ENCODE peak calls at places on chromosomes 13 and 19, in nine cellular contexts. D is GM10248; Y is GM12865; W is endothelial cell; L is adrenal gland; C is uterus; H is lower leg skin; G is CD4-positive, alpha-beta T cell; K is CD8-positive, alpha-beta T cell. R is an unnamed sample.

GRCh38 chr19:48625891-48626327 is 6.6 kb downstream of the SPHK2 start:
- DNase-seq in H (no peak), Y (no peak), D (no peak), W (no peak), G (no peak), K (no peak), L (peak), C (no peak), R (no peak)

GRCh38 chr19:29484876-29485275 is 40.9 kb upstream of the VSTM2B start:
- DNase-seq in D (peak), K (no peak), H (peak), L (no peak), G (no peak), Y (no peak), W (no peak), C (no peak), R (no peak)

GRCh38 chr19:17420267-17420924 is 549 bp downstream of the MVB12A start:
- DNase-seq in D (peak), G (no peak), C (peak), L (peak), K (no peak), Y (peak), W (peak), H (peak), R (no peak)

GRCh38 chr19:694481-695349 is 537 bp downstream of the PRSS57 start:
- DNase-seq in H (no peak), D (no peak), Y (no peak), L (no peak), K (no peak), G (no peak), W (no peak), C (no peak), R (no peak)

GRCh38 chr19:15159251-15159650 is 41.5 kb downstream of the NOTCH3 start:
- DNase-seq in G (no peak), D (no peak), L (no peak), H (no peak), C (no peak), Y (peak), K (no peak), W (no peak), R (no peak)

GRCh38 chr13:57634829-57635165 is 3.3 kb downstream of the PCDH17 start:
- DNase-seq in W (peak), Y (no peak), L (no peak), K (no peak), C (no peak), D (no peak), G (no peak), H (no peak), R (no peak)

GRCh38 chr13:32537580-32538233 is 888 bp downstream of the N4BP2L2 start:
- DNase-seq in L (peak), C (peak), K (peak), Y (no peak), G (peak), D (no peak), H (peak), W (peak), R (no peak)

GRCh38 chr13:26219726-26220125 is 2.4 kb downstream of the RNF6 start:
- DNase-seq in Y (no peak), G (no peak), D (no peak), L (no peak), K (no peak), C (no peak), H (no peak), W (no peak), R (no peak)

GRCh38 chr19:39335168-39335567 is 675 bp downstream of the GMFG start:
- DNase-seq in Y (peak), G (peak), D (no peak), C (no peak), K (peak), L (no peak), H (no peak), W (no peak), R (no peak)

GRCh38 chr19:39333507-39333906 is 2.3 kb downstream of the GMFG start:
- DNase-seq in Y (no peak), K (no peak), L (no peak), W (no peak), C (no peak), H (no peak), G (no peak), D (no peak), R (no peak)

GRCh38 chr19:39334444-39334976 is 1.3 kb downstream of the GMFG start:
- DNase-seq in C (no peak), W (no peak), L (no peak), H (no peak), Y (no peak), G (no peak), D (no peak), K (no peak), R (no peak)

GRCh38 chr19:39339636-39340035 is 2.6 kb upstream of the SAMD4B start:
- DNase-seq in L (no peak), D (no peak), C (no peak), H (no peak), Y (no peak), W (no peak), K (no peak), G (no peak), R (no peak)

DNA sequence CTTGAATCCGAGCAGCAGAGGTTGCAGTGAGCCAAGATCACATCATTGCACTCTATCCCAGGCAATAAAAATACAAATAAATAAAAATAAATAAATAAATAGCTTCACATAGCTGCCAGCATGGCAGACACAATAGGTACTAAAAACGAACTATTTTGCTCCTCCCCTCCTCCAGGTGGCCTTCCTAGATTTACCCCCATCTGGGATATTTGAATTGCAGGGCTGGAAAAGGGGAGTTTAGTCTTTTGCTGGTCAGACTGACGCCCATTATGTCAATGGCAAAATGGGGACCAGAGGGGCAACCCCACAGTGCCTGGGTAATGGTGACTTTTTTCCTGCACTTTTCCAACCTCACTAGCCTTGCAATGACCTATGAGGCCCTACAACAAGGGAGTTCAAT is 640 bp upstream of the GMFG start:
- DNase-seq in H (no peak), D (no peak), L (no peak), W (no peak), C (no peak), G (no peak), K (no peak), Y (no peak), R (no peak)
- TF ChIP-seq CTCF in H (no peak), D (no peak), L (no peak), W (no peak), C (no peak), G (no peak), K (no peak), Y (no peak), R (no peak)

GRCh38 chr19:35353635-35354034 is 4.6 kb upstream of the FFAR3 start:
- DNase-seq in G (no peak), D (peak), H (no peak), W (no peak), L (no peak), C (no peak), K (no peak), Y (no peak), R (no peak)
- TF ChIP-seq CTCF in G (no peak), D (no peak), H (no peak), W (no peak), L (no peak), C (no peak), K (no peak), Y (no peak), R (no peak)

GRCh38 chr13:59178344-59178743 is 985.4 kb downstream of the DIAPH3 start:
- DNase-seq in D (no peak), C (no peak), L (no peak), Y (no peak), G (no peak), W (no peak), H (no peak), K (no peak), R (no peak)
- TF ChIP-seq CTCF in D (no peak), C (no peak), L (no peak), Y (no peak), G (no peak), W (no peak), H (no peak), K (no peak), R (peak)

GRCh38 chr13:64819081-64819480 is 2411.1 kb downstream of the PCDH9 start:
- DNase-seq in D (no peak), K (no peak), G (no peak), L (no peak), Y (peak), H (no peak), W (no peak), C (no peak), R (no peak)
- TF ChIP-seq CTCF in D (no peak), K (no peak), G (no peak), L (no peak), Y (no peak), H (no peak), W (no peak), C (no peak), R (peak)

DNA sequence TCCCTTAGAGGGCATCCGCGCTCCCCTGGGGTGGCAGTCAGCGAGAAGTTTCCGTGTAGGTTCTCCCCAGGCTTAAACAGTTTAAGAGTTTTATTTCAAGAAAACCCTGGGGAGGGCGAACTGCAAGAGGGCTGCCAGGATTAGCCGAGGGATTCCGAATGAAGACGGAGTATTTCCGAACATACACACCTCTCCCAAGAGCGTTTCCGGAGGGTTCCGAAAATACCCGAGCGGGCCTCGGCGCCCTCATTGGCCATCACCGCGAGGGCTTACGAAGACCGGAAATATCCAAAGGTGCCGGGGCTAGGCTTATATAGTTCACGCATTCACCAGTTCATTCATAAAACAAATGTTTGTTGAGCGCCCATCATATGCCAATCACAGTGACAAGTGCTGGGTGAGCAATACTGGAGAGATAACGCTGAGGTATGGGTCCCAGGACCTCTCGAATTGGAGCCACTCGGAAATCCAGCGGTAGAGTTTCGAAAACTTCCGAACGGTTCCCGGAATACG is 440 bp upstream of the RPL28 start:
- DNase-seq in Y (peak), K (peak), D (peak), C (peak), G (peak), W (peak), H (peak), L (peak), R (peak)
- TF ChIP-seq CTCF in Y (no peak), K (no peak), D (no peak), C (no peak), G (no peak), W (no peak), H (no peak), L (no peak), R (no peak)

GRCh38 chr13:67077132-67077531 is 153.0 kb downstream of the PCDH9 start:
- DNase-seq in H (no peak), D (no peak), L (no peak), K (no peak), Y (no peak), C (no peak), W (no peak), G (no peak), R (no peak)
- TF ChIP-seq CTCF in H (no peak), D (no peak), L (no peak), K (no peak), Y (no peak), C (no peak), W (no peak), G (no peak), R (no peak)

R was measured in osteocyte.